ENCODE peak calls at places on chromosome 4, in six cellular contexts. One of them, this sample, is unnamed.

GRCh38 chr4:41452484-41453225 is 85.3 kb upstream of the LIMCH1 start:
- DNase-seq in activated CD4-positive, alpha-beta T cell treated with anti-CD3 and anti-CD28 coated beads, Interleukin-2, amount 50 U/mL, for 1 hour: no peak
- DNase-seq in aorta: no peak
- DNase-seq in AG04450: no peak
- DNase-seq in NCI-H1694 treated with DMSO at 0.1 percent for 48 hours: no peak
- DNase-seq in stimulated activated CD4-positive, alpha-beta T cell treated with anti-CD3 and anti-CD28 coated beads, Interleukin-2, amount 100 ng/mL, for 48 hours: no peak
- DNase-seq in this sample: no peak

GRCh38 chr4:151169223-151169622 is 69.8 kb downstream of the RPS3A start:
- DNase-seq in stimulated activated CD4-positive, alpha-beta T cell treated with anti-CD3 and anti-CD28 coated beads, Interleukin-2, amount 100 ng/mL, for 48 hours: no peak
- DNase-seq in NCI-H1694 treated with DMSO at 0.1 percent for 48 hours: peak
- DNase-seq in aorta: peak
- DNase-seq in AG04450: peak
- DNase-seq in activated CD4-positive, alpha-beta T cell treated with anti-CD3 and anti-CD28 coated beads, Interleukin-2, amount 50 U/mL, for 1 hour: no peak
- DNase-seq in this sample: peak

GRCh38 chr4:62457356-62457755 is 1257.2 kb downstream of the ADGRL3 start:
- DNase-seq in aorta: no peak
- DNase-seq in AG04450: no peak
- DNase-seq in NCI-H1694 treated with DMSO at 0.1 percent for 48 hours: no peak
- DNase-seq in stimulated activated CD4-positive, alpha-beta T cell treated with anti-CD3 and anti-CD28 coated beads, Interleukin-2, amount 100 ng/mL, for 48 hours: no peak
- DNase-seq in activated CD4-positive, alpha-beta T cell treated with anti-CD3 and anti-CD28 coated beads, Interleukin-2, amount 50 U/mL, for 1 hour: no peak
- DNase-seq in this sample: no peak

GRCh38 chr4:100695039-100695654 is 177.3 kb upstream of the EMCN start:
- DNase-seq in stimulated activated CD4-positive, alpha-beta T cell treated with anti-CD3 and anti-CD28 coated beads, Interleukin-2, amount 100 ng/mL, for 48 hours: no peak
- DNase-seq in activated CD4-positive, alpha-beta T cell treated with anti-CD3 and anti-CD28 coated beads, Interleukin-2, amount 50 U/mL, for 1 hour: no peak
- DNase-seq in AG04450: no peak
- DNase-seq in aorta: no peak
- DNase-seq in NCI-H1694 treated with DMSO at 0.1 percent for 48 hours: no peak
- DNase-seq in this sample: no peak

GRCh38 chr4:168440442-168441264 is 39.6 kb downstream of the DDX60L start:
- DNase-seq in NCI-H1694 treated with DMSO at 0.1 percent for 48 hours: no peak
- DNase-seq in AG04450: no peak
- DNase-seq in aorta: no peak
- DNase-seq in stimulated activated CD4-positive, alpha-beta T cell treated with anti-CD3 and anti-CD28 coated beads, Interleukin-2, amount 100 ng/mL, for 48 hours: no peak
- DNase-seq in activated CD4-positive, alpha-beta T cell treated with anti-CD3 and anti-CD28 coated beads, Interleukin-2, amount 50 U/mL, for 1 hour: no peak
- DNase-seq in this sample: no peak

GRCh38 chr4:72119946-72120345 is 88.1 kb downstream of the NPFFR2 start:
- DNase-seq in aorta: no peak
- DNase-seq in AG04450: no peak
- DNase-seq in stimulated activated CD4-positive, alpha-beta T cell treated with anti-CD3 and anti-CD28 coated beads, Interleukin-2, amount 100 ng/mL, for 48 hours: no peak
- DNase-seq in NCI-H1694 treated with DMSO at 0.1 percent for 48 hours: no peak
- DNase-seq in activated CD4-positive, alpha-beta T cell treated with anti-CD3 and anti-CD28 coated beads, Interleukin-2, amount 50 U/mL, for 1 hour: no peak
- DNase-seq in this sample: no peak

GRCh38 chr4:114163051-114163450 is 183.6 kb upstream of the ARSJ start:
- DNase-seq in aorta: no peak
- DNase-seq in activated CD4-positive, alpha-beta T cell treated with anti-CD3 and anti-CD28 coated beads, Interleukin-2, amount 50 U/mL, for 1 hour: no peak
- DNase-seq in NCI-H1694 treated with DMSO at 0.1 percent for 48 hours: no peak
- DNase-seq in stimulated activated CD4-positive, alpha-beta T cell treated with anti-CD3 and anti-CD28 coated beads, Interleukin-2, amount 100 ng/mL, for 48 hours: no peak
- DNase-seq in AG04450: no peak
- DNase-seq in this sample: no peak

GRCh38 chr4:7348946-7349900 is 85.5 kb downstream of the PSAPL1 start:
- DNase-seq in NCI-H1694 treated with DMSO at 0.1 percent for 48 hours: no peak
- DNase-seq in activated CD4-positive, alpha-beta T cell treated with anti-CD3 and anti-CD28 coated beads, Interleukin-2, amount 50 U/mL, for 1 hour: no peak
- DNase-seq in aorta: no peak
- DNase-seq in stimulated activated CD4-positive, alpha-beta T cell treated with anti-CD3 and anti-CD28 coated beads, Interleukin-2, amount 100 ng/mL, for 48 hours: no peak
- DNase-seq in AG04450: no peak
- DNase-seq in this sample: no peak

GRCh38 chr4:78612398-78613005 is 60.9 kb downstream of the ANXA3 start:
- DNase-seq in stimulated activated CD4-positive, alpha-beta T cell treated with anti-CD3 and anti-CD28 coated beads, Interleukin-2, amount 100 ng/mL, for 48 hours: no peak
- DNase-seq in activated CD4-positive, alpha-beta T cell treated with anti-CD3 and anti-CD28 coated beads, Interleukin-2, amount 50 U/mL, for 1 hour: no peak
- DNase-seq in NCI-H1694 treated with DMSO at 0.1 percent for 48 hours: peak
- DNase-seq in AG04450: peak
- DNase-seq in aorta: no peak
- DNase-seq in this sample: no peak

GRCh38 chr4:7160439-7160838 is 31.9 kb upstream of the SORCS2 start:
- DNase-seq in NCI-H1694 treated with DMSO at 0.1 percent for 48 hours: no peak
- DNase-seq in AG04450: no peak
- DNase-seq in stimulated activated CD4-positive, alpha-beta T cell treated with anti-CD3 and anti-CD28 coated beads, Interleukin-2, amount 100 ng/mL, for 48 hours: no peak
- DNase-seq in activated CD4-positive, alpha-beta T cell treated with anti-CD3 and anti-CD28 coated beads, Interleukin-2, amount 50 U/mL, for 1 hour: no peak
- DNase-seq in aorta: no peak
- DNase-seq in this sample: peak

GRCh38 chr4:4521069-4521468 is 20.8 kb downstream of the STX18 start:
- DNase-seq in AG04450: no peak
- DNase-seq in NCI-H1694 treated with DMSO at 0.1 percent for 48 hours: no peak
- DNase-seq in aorta: no peak
- DNase-seq in stimulated activated CD4-positive, alpha-beta T cell treated with anti-CD3 and anti-CD28 coated beads, Interleukin-2, amount 100 ng/mL, for 48 hours: no peak
- DNase-seq in activated CD4-positive, alpha-beta T cell treated with anti-CD3 and anti-CD28 coated beads, Interleukin-2, amount 50 U/mL, for 1 hour: no peak
- DNase-seq in this sample: no peak

GRCh38 chr4:70571772-70572171 is 20.3 kb upstream of the AMBN start:
- DNase-seq in aorta: no peak
- DNase-seq in activated CD4-positive, alpha-beta T cell treated with anti-CD3 and anti-CD28 coated beads, Interleukin-2, amount 50 U/mL, for 1 hour: no peak
- DNase-seq in stimulated activated CD4-positive, alpha-beta T cell treated with anti-CD3 and anti-CD28 coated beads, Interleukin-2, amount 100 ng/mL, for 48 hours: no peak
- DNase-seq in NCI-H1694 treated with DMSO at 0.1 percent for 48 hours: no peak
- DNase-seq in AG04450: no peak
- DNase-seq in this sample: no peak

GRCh38 chr4:140116442-140117104 is 37.4 kb downstream of the MAML3 start:
- DNase-seq in AG04450: no peak
- DNase-seq in NCI-H1694 treated with DMSO at 0.1 percent for 48 hours: no peak
- DNase-seq in aorta: no peak
- DNase-seq in activated CD4-positive, alpha-beta T cell treated with anti-CD3 and anti-CD28 coated beads, Interleukin-2, amount 50 U/mL, for 1 hour: no peak
- DNase-seq in stimulated activated CD4-positive, alpha-beta T cell treated with anti-CD3 and anti-CD28 coated beads, Interleukin-2, amount 100 ng/mL, for 48 hours: no peak
- DNase-seq in this sample: no peak

GRCh38 chr4:73723029-73723428 is 17.3 kb upstream of the CXCL8 start:
- DNase-seq in activated CD4-positive, alpha-beta T cell treated with anti-CD3 and anti-CD28 coated beads, Interleukin-2, amount 50 U/mL, for 1 hour: no peak
- DNase-seq in stimulated activated CD4-positive, alpha-beta T cell treated with anti-CD3 and anti-CD28 coated beads, Interleukin-2, amount 100 ng/mL, for 48 hours: no peak
- DNase-seq in NCI-H1694 treated with DMSO at 0.1 percent for 48 hours: no peak
- DNase-seq in aorta: no peak
- DNase-seq in AG04450: no peak
- DNase-seq in this sample: no peak

GRCh38 chr4:104022871-104023270 is 303.1 kb upstream of the TACR3 start:
- DNase-seq in activated CD4-positive, alpha-beta T cell treated with anti-CD3 and anti-CD28 coated beads, Interleukin-2, amount 50 U/mL, for 1 hour: no peak
- DNase-seq in stimulated activated CD4-positive, alpha-beta T cell treated with anti-CD3 and anti-CD28 coated beads, Interleukin-2, amount 100 ng/mL, for 48 hours: no peak
- DNase-seq in AG04450: no peak
- DNase-seq in NCI-H1694 treated with DMSO at 0.1 percent for 48 hours: no peak
- DNase-seq in aorta: no peak
- DNase-seq in this sample: no peak

GRCh38 chr4:140071806-140072205 is 82.2 kb downstream of the MAML3 start:
- DNase-seq in activated CD4-positive, alpha-beta T cell treated with anti-CD3 and anti-CD28 coated beads, Interleukin-2, amount 50 U/mL, for 1 hour: peak
- DNase-seq in NCI-H1694 treated with DMSO at 0.1 percent for 48 hours: no peak
- DNase-seq in aorta: no peak
- DNase-seq in AG04450: no peak
- DNase-seq in stimulated activated CD4-positive, alpha-beta T cell treated with anti-CD3 and anti-CD28 coated beads, Interleukin-2, amount 100 ng/mL, for 48 hours: peak
- DNase-seq in this sample: no peak

GRCh38 chr4:102759835-102760644 is 728 bp downstream of the MANBA start:
- DNase-seq in NCI-H1694 treated with DMSO at 0.1 percent for 48 hours: peak
- DNase-seq in stimulated activated CD4-positive, alpha-beta T cell treated with anti-CD3 and anti-CD28 coated beads, Interleukin-2, amount 100 ng/mL, for 48 hours: peak
- DNase-seq in aorta: peak
- DNase-seq in activated CD4-positive, alpha-beta T cell treated with anti-CD3 and anti-CD28 coated beads, Interleukin-2, amount 50 U/mL, for 1 hour: peak
- DNase-seq in AG04450: no peak
- DNase-seq in this sample: peak

GRCh38 chr4:69523385-69524132 is 27.9 kb upstream of the UGT2B4 start:
- DNase-seq in stimulated activated CD4-positive, alpha-beta T cell treated with anti-CD3 and anti-CD28 coated beads, Interleukin-2, amount 100 ng/mL, for 48 hours: no peak
- DNase-seq in NCI-H1694 treated with DMSO at 0.1 percent for 48 hours: no peak
- DNase-seq in aorta: no peak
- DNase-seq in activated CD4-positive, alpha-beta T cell treated with anti-CD3 and anti-CD28 coated beads, Interleukin-2, amount 50 U/mL, for 1 hour: no peak
- DNase-seq in AG04450: no peak
- DNase-seq in this sample: no peak

GRCh38 chr4:56958111-56958517 is 19.3 kb downstream of the NOA1 start:
- DNase-seq in activated CD4-positive, alpha-beta T cell treated with anti-CD3 and anti-CD28 coated beads, Interleukin-2, amount 50 U/mL, for 1 hour: no peak
- DNase-seq in aorta: peak
- DNase-seq in NCI-H1694 treated with DMSO at 0.1 percent for 48 hours: peak
- DNase-seq in AG04450: peak
- DNase-seq in stimulated activated CD4-positive, alpha-beta T cell treated with anti-CD3 and anti-CD28 coated beads, Interleukin-2, amount 100 ng/mL, for 48 hours: no peak
- DNase-seq in this sample: peak

GRCh38 chr4:172691552-172691951 is 477.1 kb upstream of the GALNT7 start:
- DNase-seq in AG04450: no peak
- DNase-seq in aorta: no peak
- DNase-seq in NCI-H1694 treated with DMSO at 0.1 percent for 48 hours: no peak
- DNase-seq in stimulated activated CD4-positive, alpha-beta T cell treated with anti-CD3 and anti-CD28 coated beads, Interleukin-2, amount 100 ng/mL, for 48 hours: no peak
- DNase-seq in activated CD4-positive, alpha-beta T cell treated with anti-CD3 and anti-CD28 coated beads, Interleukin-2, amount 50 U/mL, for 1 hour: no peak
- DNase-seq in this sample: no peak

GRCh38 chr4:154779362-154779947 is 1.6 kb upstream of the RBM46 start:
- DNase-seq in AG04450: peak
- DNase-seq in NCI-H1694 treated with DMSO at 0.1 percent for 48 hours: no peak
- DNase-seq in stimulated activated CD4-positive, alpha-beta T cell treated with anti-CD3 and anti-CD28 coated beads, Interleukin-2, amount 100 ng/mL, for 48 hours: no peak
- DNase-seq in aorta: no peak
- DNase-seq in activated CD4-positive, alpha-beta T cell treated with anti-CD3 and anti-CD28 coated beads, Interleukin-2, amount 50 U/mL, for 1 hour: no peak
- DNase-seq in this sample: no peak

GRCh38 chr4:3250438-3250955 is 1.5 kb downstream of the MSANTD1 start:
- DNase-seq in AG04450: no peak
- DNase-seq in NCI-H1694 treated with DMSO at 0.1 percent for 48 hours: no peak
- DNase-seq in stimulated activated CD4-positive, alpha-beta T cell treated with anti-CD3 and anti-CD28 coated beads, Interleukin-2, amount 100 ng/mL, for 48 hours: no peak
- DNase-seq in activated CD4-positive, alpha-beta T cell treated with anti-CD3 and anti-CD28 coated beads, Interleukin-2, amount 50 U/mL, for 1 hour: no peak
- DNase-seq in aorta: peak
- DNase-seq in this sample: no peak

GRCh38 chr4:27791640-27792039 is 931.0 kb downstream of the STIM2 start:
- DNase-seq in activated CD4-positive, alpha-beta T cell treated with anti-CD3 and anti-CD28 coated beads, Interleukin-2, amount 50 U/mL, for 1 hour: no peak
- DNase-seq in stimulated activated CD4-positive, alpha-beta T cell treated with anti-CD3 and anti-CD28 coated beads, Interleukin-2, amount 100 ng/mL, for 48 hours: no peak
- DNase-seq in NCI-H1694 treated with DMSO at 0.1 percent for 48 hours: no peak
- DNase-seq in aorta: no peak
- DNase-seq in AG04450: no peak
- DNase-seq in this sample: no peak

This sample was measured in anterior cingulate cortex.